ENCODE peak calls at places on chromosomes 7 and 10, in five cellular contexts. U is psoas muscle, B is omental fat pad, S is nephron progenitor cell, I is lung. D is an unnamed sample.

GRCh38 chr7:1520574-1521234 is 9.8 kb upstream of the MAFK start:
- DNase-seq in I (no peak), S (no peak), B (no peak), U (no peak), D (no peak)

GRCh38 chr10:55065185-55065584 is 264.2 kb upstream of the PCDH15 start:
- DNase-seq in S (no peak), B (no peak), U (no peak), I (no peak), D (no peak)

GRCh38 chr7:30694218-30694745 is 12.0 kb upstream of the CRHR2 start:
- DNase-seq in U (peak; percentile 39), S (no peak), I (no peak), B (no peak), D (no peak)

GRCh38 chr10:96536129-96536528 is 22.4 kb upstream of the TLL2 start:
- DNase-seq in B (no peak), S (no peak), U (no peak), I (no peak), D (no peak)

GRCh38 chr10:62545667-62546066 is 171.5 kb downstream of the ZNF365 start:
- DNase-seq in U (peak; percentile 15), B (no peak), I (no peak), S (no peak), D (no peak)

GRCh38 chr7:16028651-16029050 is 342.2 kb upstream of the MEOX2 start:
- DNase-seq in S (no peak), I (no peak), B (no peak), U (no peak), D (no peak)

GRCh38 chr7:100612730-100613446 is 548 bp downstream of the MOSPD3 start:
- DNase-seq in B (no peak), U (no peak), I (no peak), S (peak; percentile 38), D (no peak)

GRCh38 chr10:70931168-70931805 is 42.9 kb upstream of the PCBD1 start:
- DNase-seq in I (no peak), B (no peak), U (no peak), S (no peak), D (no peak)

GRCh38 chr7:84258628-84259027 is 64.0 kb upstream of the SEMA3A start:
- DNase-seq in U (no peak), B (no peak), S (no peak), I (no peak), D (no peak)

GRCh38 chr7:109354000-109354399 is 784.3 kb downstream of the DNAJB9 start:
- DNase-seq in I (no peak), B (no peak), S (no peak), U (no peak), D (no peak)

GRCh38 chr7:153381275-153382119 is 621.9 kb downstream of the ACTR3B start:
- DNase-seq in I (no peak), S (peak; percentile 27), U (no peak), B (no peak), D (no peak)

GRCh38 chr7:148461780-148462179 is 128.8 kb upstream of the C7orf33 start:
- DNase-seq in B (no peak), S (no peak), U (no peak), I (no peak), D (no peak)

GRCh38 chr7:148457310-148457921 is 133.2 kb upstream of the C7orf33 start:
- DNase-seq in I (no peak), U (no peak), S (no peak), B (no peak), D (no peak)

GRCh38 chr7:148456351-148456750 is 134.2 kb upstream of the C7orf33 start:
- DNase-seq in B (no peak), S (no peak), U (no peak), I (no peak), D (no peak)

GRCh38 chr7:148463210-148463609 is 127.4 kb upstream of the C7orf33 start:
- DNase-seq in U (no peak), I (no peak), S (no peak), B (no peak), D (no peak)

DNA sequence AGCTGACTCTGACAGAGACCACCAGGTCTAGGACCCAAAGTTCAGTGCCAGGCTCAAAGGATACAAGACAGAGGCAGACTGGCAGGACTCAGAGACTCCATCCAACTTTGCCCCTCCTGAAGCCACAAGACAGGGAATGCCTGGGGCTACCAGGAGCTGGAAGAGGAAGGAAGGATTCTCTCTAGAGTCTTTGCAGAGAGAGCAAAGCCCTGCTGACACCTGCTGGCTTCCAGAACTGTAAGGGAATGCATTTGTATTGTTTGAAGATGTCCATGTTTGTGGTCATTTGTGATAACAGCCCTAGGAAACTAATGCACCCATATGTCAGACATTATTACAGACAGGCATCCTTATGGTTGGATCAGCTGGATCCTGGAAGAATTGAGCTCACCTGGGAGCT is 132.3 kb upstream of the C7orf33 start:
- DNase-seq in S (no peak), U (no peak), I (no peak), B (no peak), D (no peak)
- TF ChIP-seq CTCF in S (no peak), U (no peak), I (no peak), B (no peak), D (no peak)

GRCh38 chr10:26861326-26861998 is 704 bp upstream of the ABI1 start:
- DNase-seq in S (no peak), U (no peak), B (no peak), I (no peak), D (no peak)
- TF ChIP-seq CTCF in S (peak; percentile 20), U (peak; percentile 74), B (no peak), I (no peak), D (no peak)

GRCh38 chr7:99232082-99232770 is 24.3 kb upstream of the KPNA7 start:
- DNase-seq in I (no peak), U (no peak), S (no peak), B (no peak), D (no peak)
- TF ChIP-seq CTCF in I (no peak), U (no peak), S (no peak), B (no peak), D (no peak)

GRCh38 chr10:19872504-19873271 is 56.5 kb downstream of the PLXDC2 start:
- DNase-seq in B (no peak), S (no peak), I (no peak), U (no peak), D (no peak)
- TF ChIP-seq CTCF in B (no peak), S (no peak), I (no peak), U (no peak), D (no peak)

GRCh38 chr10:103440416-103440815 is 11.8 kb downstream of the CALHM2 start:
- DNase-seq in U (no peak), S (no peak), B (no peak), I (no peak), D (no peak)

GRCh38 chr10:103441611-103442010 is 10.6 kb downstream of the CALHM2 start:
- DNase-seq in S (no peak), I (no peak), U (no peak), B (no peak), D (no peak)

GRCh38 chr10:103439776-103440175 is 12.4 kb downstream of the CALHM2 start:
- DNase-seq in U (no peak), I (no peak), S (no peak), B (no peak), D (no peak)

GRCh38 chr10:103442031-103442461 is 10.1 kb downstream of the CALHM2 start:
- DNase-seq in B (no peak), I (no peak), S (no peak), U (peak; percentile 49), D (no peak)

GRCh38 chr10:103441206-103441605 is 11.0 kb downstream of the CALHM2 start:
- DNase-seq in B (no peak), I (no peak), S (no peak), U (no peak), D (no peak)
- TF ChIP-seq CTCF in B (no peak), I (no peak), S (no peak), U (no peak), D (no peak)

GRCh38 chr10:34526758-34527730 is 288.1 kb downstream of the PARD3 start:
- DNase-seq in U (no peak), S (no peak), B (no peak), I (no peak), D (no peak)
- TF ChIP-seq CTCF in U (no peak), S (no peak), B (no peak), I (no peak), D (no peak)

GRCh38 chr7:129613016-129613337 is 1.5 kb downstream of the NRF1 start:
- DNase-seq in I (no peak), U (no peak), B (no peak), S (no peak), D (no peak)

GRCh38 chr7:129609666-129610065 is 1.9 kb upstream of the NRF1 start:
- DNase-seq in B (no peak), U (no peak), I (no peak), S (no peak), D (no peak)

GRCh38 chr7:129612112-129613015 is 844 bp downstream of the NRF1 start:
- DNase-seq in I (peak; percentile 33), U (peak; percentile 54), S (no peak), B (peak; percentile 36), D (peak; percentile 78)

GRCh38 chr7:129610709-129611245 is 743 bp upstream of the NRF1 start:
- DNase-seq in I (no peak), U (no peak), S (no peak), B (no peak), D (no peak)

DNA sequence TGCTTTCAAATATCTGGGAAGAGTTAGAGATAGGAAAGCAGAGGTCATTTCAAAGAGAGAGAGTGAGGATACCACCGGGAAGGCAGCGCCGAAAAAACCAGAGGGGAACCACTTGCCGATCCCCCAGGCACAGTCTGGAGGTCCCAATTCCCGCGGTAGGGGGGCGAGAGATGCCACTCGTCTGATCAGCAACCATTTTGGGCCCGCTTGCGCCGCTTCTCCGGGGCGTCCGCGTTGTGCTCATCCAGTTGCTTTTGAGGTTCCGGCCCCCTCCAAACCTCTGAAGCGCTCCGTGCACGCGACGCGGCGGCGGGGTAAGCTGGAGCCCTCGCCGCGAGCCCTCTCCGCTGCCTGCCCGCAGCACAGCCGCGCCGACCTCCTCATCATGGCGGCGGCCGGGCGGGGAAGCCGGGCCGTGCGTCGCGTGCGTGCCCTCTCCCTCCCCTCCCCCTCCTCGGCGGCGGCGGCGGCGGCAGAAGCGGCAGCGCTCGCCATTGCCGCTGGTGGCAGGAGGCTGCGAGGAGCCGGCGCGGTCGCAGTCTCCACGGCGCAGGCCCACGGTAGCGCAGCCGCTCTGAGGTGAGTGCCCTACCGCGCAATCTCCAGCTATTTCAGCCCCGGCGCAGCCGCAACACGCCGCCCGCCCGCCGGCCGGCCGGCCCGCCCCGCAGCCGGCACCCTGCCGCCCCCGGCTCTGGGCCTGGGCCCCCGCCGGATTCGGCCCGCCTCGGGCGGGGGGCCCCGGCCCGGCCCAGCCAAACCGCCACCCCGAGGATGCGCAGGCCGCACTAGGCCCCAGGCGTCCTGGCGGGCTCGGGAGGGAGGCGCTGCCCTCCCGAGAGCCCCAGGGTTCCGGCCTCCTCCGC is at the start of gene NRF1:
- DNase-seq in U (peak; percentile 92), S (peak; percentile 94), B (peak; percentile 59), I (peak; percentile 90), D (peak; percentile 89)
- TF ChIP-seq CTCF in U (peak; percentile 23), S (no peak), B (no peak), I (no peak), D (no peak)

GRCh38 chr10:88523739-88524400 is 59.2 kb downstream of the RNLS start:
- DNase-seq in I (no peak), U (no peak), S (no peak), B (no peak), D (no peak)
- TF ChIP-seq CTCF in I (no peak), U (no peak), S (no peak), B (no peak), D (no peak)

D was measured in coronary artery.